ENCODE peak calls at places on chromosome 21, in nine cellular contexts. N is body of pancreas, Q is tibial artery, H is astrocyte of the spinal cord, U is lower leg skin, M is upper lobe of left lung, W is fibroblast of pulmonary artery, F is cardiac muscle cell, L is heart left ventricle. I is an unnamed sample.

GRCh38 chr21:29078884-29079765 is 5.7 kb upstream of the CCT8 start:
- DNase-seq in L (peak; percentile 33), H (peak; percentile 22), U (peak; percentile 39), F (no peak), Q (no peak), M (no peak), W (no peak), N (peak; percentile 19), I (no peak)

GRCh38 chr21:42799516-42799915 is 79.8 kb downstream of the WDR4 start:
- DNase-seq in N (no peak), M (no peak), Q (no peak), U (no peak), H (no peak), L (no peak), F (no peak), W (no peak), I (no peak)

GRCh38 chr21:18153063-18153462 is 91.6 kb upstream of the CHODL start:
- DNase-seq in W (peak; percentile 22), L (no peak), F (no peak), H (no peak), N (no peak), Q (no peak), U (no peak), M (no peak), I (no peak)

GRCh38 chr21:17461014-17461413 is 51.8 kb upstream of the CXADR start:
- DNase-seq in L (peak; percentile 61), N (peak; percentile 52), M (no peak), F (no peak), H (peak; percentile 81), Q (peak; percentile 69), U (peak; percentile 55), W (peak; percentile 90), I (no peak)

GRCh38 chr21:16969636-16970035 is 543.2 kb upstream of the CXADR start:
- DNase-seq in U (no peak), L (no peak), H (peak; percentile 56), W (no peak), Q (no peak), M (no peak), F (no peak), N (no peak), I (no peak)

GRCh38 chr21:38945536-38946245 is 140.0 kb downstream of the ETS2 start:
- DNase-seq in H (peak; percentile 86), M (peak; percentile 36), W (no peak), N (no peak), F (no peak), L (no peak), Q (no peak), U (no peak), I (no peak)

GRCh38 chr21:39175665-39176064 is 7.6 kb downstream of the PSMG1 start:
- DNase-seq in U (no peak), H (no peak), F (no peak), N (no peak), W (no peak), Q (no peak), M (no peak), L (no peak), I (no peak)

GRCh38 chr21:18369115-18369514 is 34.5 kb downstream of the TMPRSS15 start:
- DNase-seq in M (no peak), U (no peak), H (peak; percentile 39), F (peak; percentile 45), L (no peak), Q (no peak), N (no peak), W (peak; percentile 2), I (peak; percentile 4)

GRCh38 chr21:19807231-19807630 is 1191.0 kb upstream of the NCAM2 start:
- DNase-seq in U (no peak), Q (no peak), F (no peak), L (no peak), W (no peak), M (no peak), N (no peak), H (no peak), I (no peak)

GRCh38 chr21:26389971-26390641 is 183.0 kb downstream of the CYYR1 start:
- DNase-seq in H (peak; percentile 56), F (peak; percentile 39), N (no peak), W (peak; percentile 41), M (no peak), Q (no peak), U (peak; percentile 25), L (no peak), I (no peak)

GRCh38 chr21:34602061-34602460 is 12.9 kb downstream of the RCAN1 start:
- DNase-seq in W (no peak), Q (no peak), M (no peak), F (no peak), N (no peak), L (no peak), U (no peak), H (no peak), I (no peak)

GRCh38 chr21:17537299-17537698 is 24.5 kb downstream of the CXADR start:
- DNase-seq in H (no peak), M (no peak), W (peak; percentile 42), L (no peak), N (no peak), U (no peak), F (no peak), Q (no peak), I (peak; percentile 56)

GRCh38 chr21:43266534-43266933 is 97.7 kb downstream of the CRYAA start:
- DNase-seq in M (no peak), Q (no peak), F (no peak), N (no peak), H (no peak), U (no peak), W (peak; percentile 68), L (no peak), I (no peak)

GRCh38 chr21:40936151-40936550 is 89.2 kb upstream of the DSCAM start:
- DNase-seq in M (no peak), F (peak; percentile 5), L (no peak), H (no peak), N (no peak), W (no peak), U (no peak), Q (no peak), I (no peak)
- TF ChIP-seq CTCF in M (no peak), F (no peak), L (no peak), H (no peak), N (no peak), W (no peak), U (no peak), Q (no peak), I (no peak)

DNA sequence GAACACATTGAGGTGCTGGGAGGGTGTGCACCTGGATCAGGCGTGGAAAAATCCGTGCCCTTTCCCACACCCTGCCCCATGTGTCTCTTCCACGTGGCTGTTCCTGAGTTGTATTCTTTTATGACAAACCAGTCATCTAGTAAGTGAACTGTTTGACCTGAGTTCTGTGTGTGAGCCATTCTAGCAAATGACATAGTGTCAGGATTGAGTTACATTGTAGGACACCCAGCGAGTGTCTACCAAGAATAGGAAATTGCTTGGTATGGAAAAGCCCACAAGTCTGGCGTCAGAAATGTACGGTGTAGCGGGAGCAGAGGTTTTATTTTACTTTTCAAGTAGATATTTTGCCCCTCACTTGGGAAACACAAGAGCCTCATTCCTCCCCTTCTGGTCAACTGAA is 1.2 kb upstream of the MRAP start:
- DNase-seq in U (no peak), N (no peak), H (no peak), F (no peak), Q (no peak), W (no peak), M (no peak), L (no peak), I (no peak)
- H3K4me3 ChIP-seq in U (no peak overlapping the region), N (no peak overlapping the region), H (no peak overlapping the region), F (no peak overlapping the region), Q (no peak overlapping the region), W (no peak overlapping the region), M (no peak overlapping the region), L (no peak overlapping the region), I (no peak overlapping the region)

DNA sequence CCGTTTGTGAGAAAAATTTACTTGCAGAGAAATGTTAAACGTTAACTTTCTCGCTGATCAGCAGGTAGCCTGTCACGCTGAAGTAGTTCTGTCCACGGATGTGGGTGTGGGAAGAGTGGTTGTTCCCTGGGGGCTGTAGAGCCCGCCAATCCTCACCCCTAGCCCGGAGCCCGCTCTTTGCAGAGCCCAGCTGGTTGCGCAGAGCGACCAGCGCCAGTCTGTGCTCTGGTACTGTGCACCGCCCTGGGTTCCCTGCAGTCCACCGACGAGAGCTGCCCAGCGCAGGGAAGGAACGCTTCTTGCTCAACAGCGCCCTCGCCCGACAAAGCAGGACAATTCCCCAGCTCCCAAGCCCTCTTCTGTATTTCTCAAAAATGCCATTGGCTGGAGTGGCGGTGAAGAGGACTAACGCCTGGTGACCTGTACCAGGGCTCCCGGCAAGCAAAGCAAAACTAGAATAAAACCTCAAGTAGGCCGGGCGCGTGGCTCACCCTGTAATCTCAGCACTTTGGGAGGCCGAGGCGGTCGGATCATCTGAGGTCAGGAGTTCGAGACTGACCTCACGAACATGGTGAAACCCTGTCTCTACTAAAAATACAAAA is 3.3 kb downstream of the RIPPLY3 start:
- DNase-seq in M (peak; percentile 82), N (peak; percentile 89), L (peak; percentile 80), F (peak; percentile 90), H (peak; percentile 83), U (peak; percentile 55), Q (peak; percentile 85), W (peak; percentile 89), I (peak; percentile 64)
- TF ChIP-seq CTCF in M (peak; percentile 94), N (peak; percentile 79), L (peak; percentile 89), F (peak; percentile 88), H (peak; percentile 89), U (no peak), Q (peak; percentile 77), W (peak; percentile 88), I (peak; percentile 87)

GRCh38 chr21:45589686-45590245 is 47.5 kb upstream of the SLC19A1 start:
- DNase-seq in F (no peak), Q (no peak), M (no peak), W (no peak), L (no peak), U (no peak), N (no peak), H (no peak), I (no peak)

GRCh38 chr21:45591619-45592207 is 49.5 kb upstream of the SLC19A1 start:
- DNase-seq in Q (peak; percentile 29), F (no peak), N (no peak), L (no peak), U (no peak), W (no peak), H (no peak), M (no peak), I (no peak)

GRCh38 chr21:45590726-45591618 is 48.7 kb upstream of the SLC19A1 start:
- DNase-seq in M (peak; percentile 89), Q (peak; percentile 62), H (no peak), U (no peak), L (no peak), N (no peak), F (no peak), W (peak; percentile 16), I (no peak)

GRCh38 chr21:45588861-45589491 is 46.7 kb upstream of the SLC19A1 start:
- DNase-seq in Q (no peak), F (no peak), M (no peak), L (no peak), H (no peak), W (no peak), N (no peak), U (no peak), I (no peak)

DNA sequence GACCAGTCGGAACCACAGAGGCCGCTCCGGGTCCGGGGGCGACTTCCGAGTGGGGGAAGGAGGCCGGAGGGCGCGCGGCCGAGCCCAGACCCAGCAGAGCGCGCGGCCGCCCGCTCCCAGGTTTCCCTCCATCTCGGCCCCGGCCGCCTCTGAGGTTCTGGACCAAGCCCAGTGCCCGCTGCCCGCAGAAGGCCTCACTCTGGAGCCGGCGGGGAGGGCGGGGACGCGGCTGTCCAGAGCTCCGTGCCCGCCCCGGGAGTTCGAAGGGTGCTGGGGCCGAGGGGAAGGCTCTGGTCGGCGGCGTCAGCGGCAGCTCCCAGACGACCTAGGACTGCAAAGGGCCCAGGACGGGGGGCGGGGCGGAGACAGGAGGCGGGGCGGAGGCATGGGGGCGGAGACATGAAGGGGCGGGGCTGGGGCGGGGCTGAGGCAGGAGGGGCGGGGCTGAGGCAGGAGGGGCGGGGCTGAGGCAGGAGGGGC is 48.0 kb upstream of the SLC19A1 start:
- DNase-seq in F (peak; percentile 62), W (peak; percentile 70), L (peak; percentile 56), Q (peak; percentile 59), M (peak; percentile 91), U (no peak), H (peak; percentile 53), N (peak; percentile 74), I (no peak)
- H3K4me3 ChIP-seq in F (peak overlapping the region; percentile 31), W (peak overlapping the region; percentile 51), L (peak overlapping the region; percentile 60), Q (peak overlapping the region; percentile 11), M (no peak overlapping the region), U (no peak overlapping the region), H (peak overlapping the region; percentile 37), N (peak overlapping the region; percentile 45), I (peak overlapping the region; percentile 42)

I was measured in LNCaP clone FGC.